ENCODE peak calls at places on chromosomes 2 and 18, in five cellular contexts. Z, O, N, R and A are unnamed samples.

GRCh38 chr2:24830351-24830750 is 37.1 kb downstream of the CENPO start:
- DNase-seq in R (peak; percentile 42), Z (no peak), N (peak; percentile 49), O (no peak), A (no peak)

GRCh38 chr2:74498500-74499268 is 719 bp downstream of the LBX2 start:
- DNase-seq in R (peak; percentile 29), Z (no peak), O (no peak), N (peak; percentile 61), A (no peak)

GRCh38 chr18:74745658-74746403 is 148.2 kb downstream of the ZNF407 start:
- DNase-seq in R (peak; percentile 82), O (no peak), Z (no peak), N (peak; percentile 72), A (no peak)

GRCh38 chr2:127733816-127734537 is 32.7 kb downstream of the SFT2D3 start:
- DNase-seq in Z (no peak), O (no peak), N (no peak), R (peak; percentile 42), A (no peak)

GRCh38 chr18:63892544-63892943 is 5.0 kb downstream of the SERPINB2 start:
- DNase-seq in N (no peak), O (no peak), R (no peak), Z (no peak), A (no peak)

GRCh38 chr2:39741871-39742270 is 37.2 kb downstream of the THUMPD2 start:
- DNase-seq in N (no peak), Z (no peak), O (no peak), R (peak; percentile 75), A (no peak)

GRCh38 chr2:16628316-16628715 is 37.3 kb downstream of the CYRIA start:
- DNase-seq in O (no peak), Z (no peak), R (no peak), N (no peak), A (no peak)

GRCh38 chr2:27581417-27582128 is 1.3 kb upstream of the ZNF512 start:
- DNase-seq in Z (no peak), O (no peak), R (no peak), N (no peak), A (no peak)

GRCh38 chr2:99816908-99817307 is 325.5 kb downstream of the AFF3 start:
- DNase-seq in Z (no peak), R (no peak), O (no peak), N (no peak), A (no peak)

GRCh38 chr2:210477496-210477895 is 937 bp upstream of the LANCL1 start:
- DNase-seq in O (no peak), N (peak; percentile 82), R (peak; percentile 46), Z (no peak), A (no peak)

GRCh38 chr2:144660518-144661316 is 140.8 kb upstream of the ZEB2 start:
- DNase-seq in N (peak; percentile 41), Z (no peak), R (peak; percentile 60), O (no peak), A (no peak)

GRCh38 chr2:47083886-47084682 is 71.0 kb downstream of the STPG4 start:
- DNase-seq in N (no peak), O (no peak), Z (no peak), R (no peak), A (no peak)

GRCh38 chr2:239371726-239372686 is 28.8 kb downstream of the HDAC4 start:
- DNase-seq in Z (no peak), R (no peak), N (no peak), O (no peak), A (no peak)

GRCh38 chr2:96811916-96812315 is 4.2 kb upstream of the CNNM3 start:
- DNase-seq in Z (no peak), R (no peak), N (no peak), O (no peak), A (no peak)

GRCh38 chr2:59806486-59806885 is 747.0 kb downstream of the BCL11A start:
- DNase-seq in Z (no peak), N (no peak), R (no peak), O (no peak), A (no peak)

GRCh38 chr2:235492850-235493344 is 946 bp upstream of the AGAP1 start:
- DNase-seq in R (peak; percentile 17), N (peak; percentile 46), Z (no peak), O (no peak), A (no peak)

GRCh38 chr2:239092571-239093294 is 244.8 kb downstream of the TWIST2 start:
- DNase-seq in N (no peak), R (no peak), O (no peak), Z (no peak), A (no peak)

GRCh38 chr18:26970637-26971036 is 105.1 kb upstream of the AQP4 start:
- DNase-seq in R (no peak), O (no peak), Z (no peak), N (no peak), A (no peak)

GRCh38 chr2:184113691-184114403 is 484.5 kb upstream of the ZNF804A start:
- DNase-seq in Z (no peak), R (no peak), N (no peak), O (no peak), A (no peak)

GRCh38 chr18:70036771-70037452 is 89.2 kb upstream of the CD226 start:
- DNase-seq in N (no peak), R (no peak), O (no peak), Z (no peak), A (no peak)

GRCh38 chr18:26978812-26979341 is 113.4 kb upstream of the AQP4 start:
- DNase-seq in R (no peak), O (no peak), Z (no peak), N (no peak), A (no peak)

GRCh38 chr18:31149351-31149750 is 13.3 kb downstream of the DSC1 start:
- DNase-seq in O (no peak), N (no peak), Z (no peak), R (peak; percentile 2), A (no peak)

GRCh38 chr2:231410293-231411004 is 14.9 kb downstream of the B3GNT7 start:
- DNase-seq in O (no peak), Z (no peak), N (no peak), R (no peak), A (no peak)

GRCh38 chr18:79605481-79605880 is 74.1 kb upstream of the CTDP1 start:
- DNase-seq in O (no peak), Z (no peak), R (no peak), N (no peak), A (no peak)

GRCh38 chr2:263022-263738 is 652 bp downstream of the SH3YL1 start:
- DNase-seq in R (no peak), O (no peak), N (no peak), Z (no peak), A (no peak)

GRCh38 chr2:12304494-12305228 is 412.1 kb upstream of the TRIB2 start:
- DNase-seq in Z (no peak), O (no peak), N (peak; percentile 97), R (no peak), A (no peak)

GRCh38 chr2:229407170-229407569 is 136.1 kb upstream of the PID1 start:
- DNase-seq in Z (no peak), O (no peak), N (peak; percentile 94), R (peak; percentile 99), A (no peak)

GRCh38 chr2:67600946-67601345 is 203.8 kb downstream of the ETAA1 start:
- DNase-seq in N (peak; percentile 75), R (peak; percentile 87), Z (no peak), O (no peak), A (no peak)

GRCh38 chr2:175633227-175633626 is 368.8 kb downstream of the LNPK start:
- DNase-seq in R (no peak), Z (no peak), O (no peak), N (no peak), A (no peak)

GRCh38 chr2:220147186-220147585 is 519.8 kb downstream of the SLC4A3 start:
- DNase-seq in N (peak; percentile 30), Z (no peak), R (peak; percentile 67), O (no peak), A (no peak)